ENCODE peak calls at places on chromosomes 1 and 21, in five cellular contexts. One of them, this sample, is unnamed.

GRCh38 chr1:203133969-203134725 is 6.6 kb downstream of the ADORA1 start:
- DNase-seq in neuronal stem cell: no peak
- DNase-seq in IMR-90: peak; percentile 49
- DNase-seq in colonic mucosa: no peak
- DNase-seq in astrocyte: peak; percentile 58
- DNase-seq in this sample: peak; percentile 71

GRCh38 chr1:16236091-16236494 is 890 bp downstream of the CPLANE2 start:
- DNase-seq in neuronal stem cell: no peak
- DNase-seq in IMR-90: peak; percentile 18
- DNase-seq in colonic mucosa: peak; percentile 66
- DNase-seq in astrocyte: no peak
- DNase-seq in this sample: no peak

GRCh38 chr1:44030606-44031050 is 634 bp downstream of the SLC6A9 start:
- DNase-seq in neuronal stem cell: peak; percentile 73
- DNase-seq in IMR-90: peak; percentile 34
- DNase-seq in colonic mucosa: no peak
- DNase-seq in astrocyte: peak; percentile 14
- DNase-seq in this sample: peak; percentile 33

GRCh38 chr21:45351061-45351460 is 53.9 kb upstream of the COL18A1 start:
- DNase-seq in neuronal stem cell: no peak
- DNase-seq in IMR-90: no peak
- DNase-seq in colonic mucosa: no peak
- DNase-seq in astrocyte: no peak
- DNase-seq in this sample: no peak

GRCh38 chr1:205541161-205541886 is 36.9 kb downstream of the CDK18 start:
- DNase-seq in neuronal stem cell: no peak
- DNase-seq in IMR-90: no peak
- DNase-seq in colonic mucosa: peak; percentile 14
- DNase-seq in astrocyte: no peak
- DNase-seq in this sample: no peak

GRCh38 chr1:60350531-60350930 is 277.0 kb upstream of the C1orf87 start:
- DNase-seq in neuronal stem cell: no peak
- DNase-seq in IMR-90: no peak
- DNase-seq in colonic mucosa: no peak
- DNase-seq in astrocyte: no peak
- DNase-seq in this sample: no peak

GRCh38 chr1:207316141-207316540 is 5.3 kb upstream of the CD55 start:
- DNase-seq in neuronal stem cell: no peak
- DNase-seq in IMR-90: no peak
- DNase-seq in colonic mucosa: no peak
- DNase-seq in astrocyte: no peak
- DNase-seq in this sample: no peak

GRCh38 chr1:41670558-41670957 is 186.1 kb upstream of the EDN2 start:
- DNase-seq in neuronal stem cell: no peak
- DNase-seq in IMR-90: peak; percentile 87
- DNase-seq in colonic mucosa: no peak
- DNase-seq in astrocyte: peak; percentile 85
- DNase-seq in this sample: peak; percentile 88

GRCh38 chr1:199246716-199247115 is 607.9 kb downstream of the PTPRC start:
- DNase-seq in neuronal stem cell: no peak
- DNase-seq in IMR-90: no peak
- DNase-seq in colonic mucosa: no peak
- DNase-seq in astrocyte: no peak
- DNase-seq in this sample: no peak

GRCh38 chr21:43591468-43592050 is 67.7 kb downstream of the HSF2BP start:
- DNase-seq in neuronal stem cell: no peak
- DNase-seq in IMR-90: no peak
- DNase-seq in colonic mucosa: no peak
- DNase-seq in astrocyte: no peak
- DNase-seq in this sample: no peak

GRCh38 chr1:224266105-224266935 is 63.7 kb downstream of the NVL start:
- DNase-seq in neuronal stem cell: no peak
- DNase-seq in IMR-90: no peak
- DNase-seq in colonic mucosa: no peak
- DNase-seq in astrocyte: no peak
- DNase-seq in this sample: no peak

GRCh38 chr1:68213843-68214242 is 18.5 kb downstream of the WLS start:
- DNase-seq in neuronal stem cell: no peak
- DNase-seq in IMR-90: peak; percentile 58
- DNase-seq in colonic mucosa: peak; percentile 73
- DNase-seq in astrocyte: peak; percentile 51
- DNase-seq in this sample: peak; percentile 76

GRCh38 chr1:150537732-150538684 is 11.2 kb upstream of the ADAMTSL4 start:
- DNase-seq in neuronal stem cell: no peak
- DNase-seq in IMR-90: peak; percentile 87
- DNase-seq in colonic mucosa: no peak
- DNase-seq in astrocyte: peak; percentile 83
- DNase-seq in this sample: peak; percentile 92

GRCh38 chr1:27513521-27513920 is 23.6 kb upstream of the WASF2 start:
- DNase-seq in neuronal stem cell: no peak
- DNase-seq in IMR-90: no peak
- DNase-seq in colonic mucosa: no peak
- DNase-seq in astrocyte: no peak
- DNase-seq in this sample: no peak

GRCh38 chr1:46656643-46657042 is 11.5 kb downstream of the ATPAF1 start:
- DNase-seq in neuronal stem cell: no peak
- DNase-seq in IMR-90: no peak
- DNase-seq in colonic mucosa: no peak
- DNase-seq in astrocyte: no peak
- DNase-seq in this sample: no peak
- H3K9ac ChIP-seq in neuronal stem cell: no peak overlapping the region
- H3K9ac ChIP-seq in IMR-90: no peak overlapping the region
- H3K9ac ChIP-seq in colonic mucosa: no peak overlapping the region
- H3K9ac ChIP-seq in astrocyte: no peak overlapping the region
- H3K9ac ChIP-seq in this sample: no peak overlapping the region

DNA sequence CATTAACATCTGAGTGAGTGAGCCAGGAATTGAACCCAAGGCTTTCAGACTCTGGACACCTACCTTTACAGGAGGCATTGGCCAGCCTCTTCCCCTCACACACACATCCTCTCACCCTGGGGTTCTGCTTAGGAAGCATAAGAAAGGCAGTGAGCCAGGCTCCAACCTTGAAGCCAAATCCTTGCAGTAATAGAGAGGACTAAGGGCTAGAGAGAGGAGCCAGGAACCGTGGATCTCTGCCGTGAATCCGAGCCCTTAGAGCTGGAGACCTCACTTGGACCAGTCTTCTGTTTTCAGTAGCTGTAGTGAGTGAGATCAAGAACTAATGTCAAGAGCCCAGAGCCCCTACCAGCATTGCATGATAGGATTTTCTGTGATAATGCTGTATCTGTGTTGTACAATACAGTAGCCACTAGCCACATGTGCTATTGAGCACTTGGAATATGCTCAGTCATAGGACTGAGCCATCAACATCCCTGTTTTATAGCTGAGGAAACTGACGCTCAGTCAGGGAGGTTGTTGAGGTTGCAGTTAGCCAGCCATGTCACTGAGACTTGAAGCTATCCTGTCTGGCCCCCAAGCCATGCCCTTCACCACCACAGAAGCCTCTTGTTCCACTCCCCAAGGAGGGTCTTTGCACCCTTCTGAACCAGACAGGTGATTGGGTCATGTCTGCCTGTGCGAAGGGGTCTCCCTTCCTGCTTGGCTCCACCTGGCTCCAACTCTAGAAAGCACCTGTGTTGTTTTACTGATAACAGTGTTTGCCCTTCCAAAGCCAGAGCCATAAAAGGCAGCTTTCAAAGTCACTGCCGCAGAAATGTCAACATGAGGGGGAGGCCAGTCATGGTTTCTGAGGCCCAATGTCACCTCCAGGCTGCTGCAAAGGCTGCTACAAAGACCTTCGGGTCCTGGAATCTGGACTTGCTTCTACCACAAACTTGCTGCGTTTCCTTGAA is 101.1 kb upstream of the JUN start:
- DNase-seq in neuronal stem cell: no peak
- DNase-seq in IMR-90: no peak
- DNase-seq in colonic mucosa: peak; percentile 90
- DNase-seq in astrocyte: no peak
- DNase-seq in this sample: no peak
- H3K9ac ChIP-seq in neuronal stem cell: no peak overlapping the region
- H3K9ac ChIP-seq in IMR-90: no peak overlapping the region
- H3K9ac ChIP-seq in colonic mucosa: peak overlapping the region; percentile 59
- H3K9ac ChIP-seq in astrocyte: no peak overlapping the region
- H3K9ac ChIP-seq in this sample: no peak overlapping the region

DNA sequence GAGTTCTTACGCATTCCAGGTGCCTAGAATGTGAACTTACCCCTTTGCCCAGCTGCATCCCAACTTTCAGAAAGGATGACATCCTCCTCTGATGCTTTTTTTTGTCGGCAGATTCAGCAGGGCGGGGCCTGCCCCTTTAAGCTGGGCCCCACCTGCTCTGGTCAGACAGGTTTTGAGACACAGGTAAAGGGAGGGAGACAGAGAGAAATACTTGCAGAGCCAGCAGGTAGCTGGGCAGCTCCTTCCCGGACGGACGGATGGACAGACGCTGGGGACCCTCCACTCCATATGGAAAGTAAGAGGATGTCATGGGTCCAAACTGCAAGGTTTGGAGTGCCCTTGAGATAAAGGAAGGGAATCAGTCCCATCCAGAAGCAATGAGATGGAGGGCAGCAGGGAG is at the start of gene TMEM79:
- DNase-seq in neuronal stem cell: no peak
- DNase-seq in IMR-90: no peak
- DNase-seq in colonic mucosa: peak; percentile 44
- DNase-seq in astrocyte: no peak
- DNase-seq in this sample: no peak
- H3K9ac ChIP-seq in neuronal stem cell: no peak within 1 kb of the TSS
- H3K9ac ChIP-seq in IMR-90: peak within 1 kb of the TSS; percentile 76
- H3K9ac ChIP-seq in colonic mucosa: peak within 1 kb of the TSS; percentile 77
- H3K9ac ChIP-seq in astrocyte: peak within 1 kb of the TSS; percentile 96
- H3K9ac ChIP-seq in this sample: peak within 1 kb of the TSS; percentile 34

GRCh38 chr1:89719502-89720306 is 86.8 kb downstream of the LRRC8C start:
- DNase-seq in neuronal stem cell: peak; percentile 18
- DNase-seq in IMR-90: peak; percentile 22
- DNase-seq in colonic mucosa: no peak
- DNase-seq in astrocyte: peak; percentile 40
- DNase-seq in this sample: peak; percentile 67
- H3K9ac ChIP-seq in neuronal stem cell: no peak overlapping the region
- H3K9ac ChIP-seq in IMR-90: no peak overlapping the region
- H3K9ac ChIP-seq in colonic mucosa: no peak overlapping the region
- H3K9ac ChIP-seq in astrocyte: no peak overlapping the region
- H3K9ac ChIP-seq in this sample: no peak overlapping the region

GRCh38 chr1:229563241-229563640 is 4.7 kb upstream of the ABCB10 start:
- DNase-seq in neuronal stem cell: no peak
- DNase-seq in IMR-90: no peak
- DNase-seq in colonic mucosa: no peak
- DNase-seq in astrocyte: no peak
- DNase-seq in this sample: no peak
- H3K9ac ChIP-seq in neuronal stem cell: no peak overlapping the region
- H3K9ac ChIP-seq in IMR-90: no peak overlapping the region
- H3K9ac ChIP-seq in colonic mucosa: no peak overlapping the region
- H3K9ac ChIP-seq in astrocyte: no peak overlapping the region
- H3K9ac ChIP-seq in this sample: no peak overlapping the region